ENCODE peak calls at places on chromosome 17, in five cellular contexts. One of them, this sample, is unnamed.

GRCh38 chr17:81703747-81704654 is 834 bp downstream of the MRPL12 start:
- DNase-seq in C1 segment of cervical spinal cord: no peak
- DNase-seq in iPS-NIHi11: no peak
- DNase-seq in sigmoid colon: no peak
- DNase-seq in OCI-LY7: peak
- DNase-seq in this sample: no peak

GRCh38 chr17:48615212-48615962 is at the start of gene HOXB8:
- DNase-seq in iPS-NIHi11: no peak
- DNase-seq in C1 segment of cervical spinal cord: no peak
- DNase-seq in OCI-LY7: no peak
- DNase-seq in sigmoid colon: no peak
- DNase-seq in this sample: no peak

GRCh38 chr17:9002610-9003354 is 18.5 kb upstream of the NTN1 start:
- DNase-seq in iPS-NIHi11: peak
- DNase-seq in OCI-LY7: no peak
- DNase-seq in sigmoid colon: no peak
- DNase-seq in C1 segment of cervical spinal cord: peak
- DNase-seq in this sample: peak

GRCh38 chr17:43517161-43517560 is 29.0 kb downstream of the ETV4 start:
- DNase-seq in OCI-LY7: no peak
- DNase-seq in C1 segment of cervical spinal cord: no peak
- DNase-seq in iPS-NIHi11: no peak
- DNase-seq in sigmoid colon: no peak
- DNase-seq in this sample: no peak

GRCh38 chr17:48642059-48642842 is 16.1 kb upstream of the HOXB9 start:
- DNase-seq in sigmoid colon: peak
- DNase-seq in OCI-LY7: no peak
- DNase-seq in iPS-NIHi11: peak
- DNase-seq in C1 segment of cervical spinal cord: no peak
- DNase-seq in this sample: no peak

GRCh38 chr17:9768381-9768934 is 22.9 kb downstream of the DHRS7C start:
- DNase-seq in sigmoid colon: no peak
- DNase-seq in OCI-LY7: peak
- DNase-seq in iPS-NIHi11: peak
- DNase-seq in C1 segment of cervical spinal cord: no peak
- DNase-seq in this sample: no peak

GRCh38 chr17:36778458-36778857 is 158.8 kb upstream of the LHX1 start:
- DNase-seq in iPS-NIHi11: peak
- DNase-seq in sigmoid colon: no peak
- DNase-seq in C1 segment of cervical spinal cord: no peak
- DNase-seq in OCI-LY7: no peak
- DNase-seq in this sample: peak

GRCh38 chr17:41049110-41049509 is 2.0 kb upstream of the KRTAP2-1 start:
- DNase-seq in OCI-LY7: no peak
- DNase-seq in sigmoid colon: no peak
- DNase-seq in C1 segment of cervical spinal cord: no peak
- DNase-seq in iPS-NIHi11: no peak
- DNase-seq in this sample: no peak

GRCh38 chr17:46978489-46979022 is 497 bp downstream of the RPRML start:
- DNase-seq in OCI-LY7: peak
- DNase-seq in iPS-NIHi11: no peak
- DNase-seq in C1 segment of cervical spinal cord: no peak
- DNase-seq in sigmoid colon: no peak
- DNase-seq in this sample: peak

GRCh38 chr17:3535253-3535995 is 22.2 kb downstream of the TRPV3 start:
- DNase-seq in iPS-NIHi11: peak
- DNase-seq in C1 segment of cervical spinal cord: peak
- DNase-seq in sigmoid colon: no peak
- DNase-seq in OCI-LY7: peak
- DNase-seq in this sample: no peak

GRCh38 chr17:38606646-38607611 is 1.2 kb upstream of the SRCIN1 start:
- DNase-seq in C1 segment of cervical spinal cord: peak
- DNase-seq in sigmoid colon: peak
- DNase-seq in OCI-LY7: no peak
- DNase-seq in iPS-NIHi11: no peak
- DNase-seq in this sample: no peak

GRCh38 chr17:72765357-72766153 is 326.9 kb downstream of the SLC39A11 start:
- DNase-seq in sigmoid colon: no peak
- DNase-seq in iPS-NIHi11: no peak
- DNase-seq in C1 segment of cervical spinal cord: peak
- DNase-seq in OCI-LY7: no peak
- DNase-seq in this sample: no peak

GRCh38 chr17:15343749-15344148 is 2.4 kb upstream of the TEKT3 start:
- DNase-seq in iPS-NIHi11: no peak
- DNase-seq in sigmoid colon: no peak
- DNase-seq in OCI-LY7: no peak
- DNase-seq in C1 segment of cervical spinal cord: no peak
- DNase-seq in this sample: no peak